ENCODE peak calls at places on chromosomes 12 and 14, in seven cellular contexts. K is IMR-90, C is neuronal stem cell, I is H9, N is mesendoderm, T is mesenchymal stem cell, O is H1. R is an unnamed sample.
A peak's percentile ranks its signal among the peaks of the same experiment; 100 is the strongest.

GRCh38 chr14:34049769-34050168 is 98.9 kb upstream of the EGLN3 start:
- DNase-seq in K (no peak), C (no peak), I (no peak), N (no peak), T (no peak), O (no peak), R (no peak)

GRCh38 chr14:102523200-102524025 is 13.8 kb upstream of the ANKRD9 start:
- DNase-seq in K (no peak), C (no peak), I (no peak), N (no peak), T (no peak), O (no peak), R (peak; percentile 17)

GRCh38 chr14:68235011-68235410 is 415.4 kb downstream of the RAD51B start:
- DNase-seq in K (peak; percentile 78), C (no peak), I (no peak), N (no peak), T (peak; percentile 65), O (no peak), R (no peak)

GRCh38 chr12:101939856-101940265 is 62.5 kb downstream of the DRAM1 start:
- DNase-seq in K (peak; percentile 83), C (peak; percentile 68), I (peak; percentile 69), N (peak; percentile 87), T (peak; percentile 78), O (peak; percentile 55), R (peak; percentile 46)

GRCh38 chr14:100621806-100622205 is 34.6 kb upstream of the BEGAIN start:
- DNase-seq in K (no peak), C (no peak), I (no peak), N (peak; percentile 45), T (no peak), O (no peak), R (no peak)

GRCh38 chr12:16573652-16574077 is 32.3 kb downstream of the LMO3 start:
- DNase-seq in K (peak; percentile 32), C (peak; percentile 38), I (peak; percentile 64), N (peak; percentile 98), T (peak; percentile 47), O (no peak), R (peak; percentile 31)

GRCh38 chr14:28057286-28058011 is 709.1 kb upstream of the FOXG1 start:
- DNase-seq in K (no peak), C (no peak), I (no peak), N (peak; percentile 18), T (no peak), O (no peak), R (no peak)

GRCh38 chr12:116559330-116560080 is at the start of gene MAP1LC3B2:
- DNase-seq in K (peak; percentile 39), C (no peak), I (peak; percentile 43), N (no peak), T (peak; percentile 87), O (peak; percentile 56), R (no peak)

GRCh38 chr12:22518067-22518719 is 26.1 kb downstream of the C2CD5 start:
- DNase-seq in K (peak; percentile 15), C (no peak), I (no peak), N (no peak), T (no peak), O (no peak), R (no peak)

GRCh38 chr12:88361493-88361892 is 218.8 kb downstream of the KITLG start:
- DNase-seq in K (peak; percentile 36), C (no peak), I (no peak), N (no peak), T (no peak), O (no peak), R (peak; percentile 55)

GRCh38 chr14:42378274-42378673 is 771.6 kb downstream of the LRFN5 start:
- DNase-seq in K (no peak), C (no peak), I (peak; percentile 35), N (peak; percentile 50), T (no peak), O (no peak), R (no peak)

GRCh38 chr14:104280902-104281767 is 142.7 kb downstream of the KIF26A start:
- DNase-seq in K (no peak), C (no peak), I (peak; percentile 20), N (no peak), T (no peak), O (peak; percentile 45), R (no peak)

GRCh38 chr14:42214981-42215491 is 608.4 kb downstream of the LRFN5 start:
- DNase-seq in K (peak; percentile 86), C (peak; percentile 12), I (no peak), N (peak; percentile 6), T (peak; percentile 87), O (no peak), R (peak; percentile 31)

GRCh38 chr14:55328317-55328716 is 57.1 kb downstream of the FBXO34 start:
- DNase-seq in K (peak; percentile 62), C (no peak), I (no peak), N (no peak), T (peak; percentile 60), O (no peak), R (peak; percentile 17)

GRCh38 chr14:99921431-99921830 is 128.2 kb downstream of the EML1 start:
- DNase-seq in K (no peak), C (no peak), I (no peak), N (no peak), T (no peak), O (no peak), R (no peak)

GRCh38 chr14:93201155-93201704 is 5.6 kb downstream of the GON7 start:
- DNase-seq in K (no peak), C (no peak), I (no peak), N (no peak), T (no peak), O (no peak), R (no peak)

GRCh38 chr14:39055786-39056474 is 47.1 kb downstream of the SEC23A start:
- DNase-seq in K (no peak), C (no peak), I (no peak), N (peak; percentile 36), T (no peak), O (no peak), R (no peak)

GRCh38 chr14:59032821-59033220 is 155.6 kb upstream of the DAAM1 start:
- DNase-seq in K (no peak), C (no peak), I (no peak), N (peak; percentile 15), T (no peak), O (no peak), R (no peak)

GRCh38 chr12:105369014-105369413 is 38.5 kb downstream of the C12orf75 start:
- DNase-seq in K (peak; percentile 84), C (no peak), I (no peak), N (no peak), T (peak; percentile 48), O (no peak), R (no peak)

GRCh38 chr12:112370868-112371510 is 11.2 kb downstream of the HECTD4 start:
- DNase-seq in K (no peak), C (no peak), I (no peak), N (no peak), T (no peak), O (no peak), R (no peak)

DNA sequence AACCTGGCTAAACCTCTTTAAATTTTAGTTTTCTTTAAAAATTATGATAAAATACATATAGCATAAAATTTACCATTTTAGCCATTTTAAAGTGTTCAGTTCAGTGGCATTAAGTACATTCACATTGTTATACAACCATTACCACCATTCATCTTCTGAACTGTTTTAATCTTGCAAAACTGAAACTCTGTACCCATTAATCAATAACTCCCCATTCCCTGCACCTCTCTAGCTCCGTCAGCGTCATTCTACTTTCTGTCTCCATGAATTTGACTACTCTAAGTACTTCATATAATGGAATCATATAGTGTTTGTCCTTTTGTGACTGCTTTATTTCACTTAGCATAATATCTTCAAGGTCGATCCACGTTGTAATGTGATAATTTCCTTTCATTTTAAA is 75.8 kb upstream of the DDHD1 start:
- DNase-seq in K (no peak), C (no peak), I (no peak), N (no peak), T (no peak), O (no peak), R (no peak)
- H3K4me1 ChIP-seq in K (no peaks in the 10 kb centered on the region), C (no peaks in the 10 kb centered on the region), I (no peaks in the 10 kb centered on the region), N (no peaks in the 10 kb centered on the region), T (peaks cover 2% of the 10 kb centered on the region), O (no peaks in the 10 kb centered on the region), R (no peaks in the 10 kb centered on the region)

DNA sequence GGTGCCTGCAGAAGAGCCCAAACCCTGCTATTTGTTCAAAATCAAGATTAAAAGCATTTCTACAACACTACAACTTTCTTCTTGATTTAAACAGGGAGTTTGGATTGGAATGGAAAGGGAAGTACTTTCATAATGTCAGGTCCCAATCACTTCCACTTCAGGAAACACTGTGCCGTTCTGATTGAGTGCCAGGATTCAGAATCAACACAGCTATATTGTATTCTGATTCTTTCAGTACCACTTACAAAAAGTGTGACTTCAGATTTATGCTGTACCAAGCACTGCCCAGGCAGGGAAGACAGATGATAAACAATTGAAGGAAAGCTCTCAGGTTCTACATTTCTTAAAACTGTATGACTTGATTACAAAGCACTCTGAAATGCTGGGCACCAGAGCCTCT is 3.2 kb downstream of the TDP1 start:
- DNase-seq in K (no peak), C (no peak), I (no peak), N (no peak), T (no peak), O (no peak), R (no peak)
- H3K4me2 ChIP-seq in K (no peak overlapping the region), C (no peak overlapping the region), I (no peak overlapping the region), N (no peak overlapping the region), T (no peak overlapping the region), O (no peak overlapping the region), R (no peak overlapping the region)

DNA sequence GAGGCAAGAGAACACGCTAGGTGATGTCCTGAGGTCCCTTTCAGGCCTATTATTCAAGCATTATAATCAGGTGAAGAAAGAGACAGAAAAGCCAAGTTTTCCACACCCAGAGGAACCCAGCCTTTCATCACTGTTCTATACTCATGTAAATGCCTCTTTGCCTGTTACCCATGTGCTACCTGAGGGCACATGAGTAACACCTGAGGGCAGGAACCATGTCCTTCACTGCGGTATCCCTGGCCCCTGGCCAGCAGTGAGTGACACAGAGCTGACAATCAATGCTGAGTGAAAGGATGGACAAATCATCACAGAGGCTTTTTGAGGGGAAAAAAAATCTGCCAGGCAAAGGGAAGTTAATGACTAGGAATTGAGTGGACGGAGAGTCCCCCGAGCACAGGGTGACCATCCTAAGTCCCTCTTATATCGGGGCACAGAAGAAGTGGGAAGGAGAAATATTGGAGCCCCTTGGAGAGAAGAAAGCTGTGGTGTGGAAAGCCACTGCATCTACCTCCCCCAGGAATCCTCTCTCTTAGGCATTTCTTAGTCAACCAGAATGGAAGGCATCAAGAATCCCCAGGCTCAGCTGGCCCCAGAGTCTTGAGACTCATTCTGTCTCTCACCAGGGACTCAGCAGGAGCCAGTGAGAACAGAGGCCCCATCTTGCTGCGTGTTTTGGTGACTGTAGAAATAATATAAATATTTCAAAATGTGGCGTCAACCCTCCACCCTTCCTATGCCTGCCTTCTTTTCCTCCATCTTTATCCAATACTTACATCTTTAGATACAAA is 212.9 kb downstream of the DPF3 start:
- DNase-seq in K (no peak), C (no peak), I (no peak), N (no peak), T (no peak), O (no peak), R (peak; percentile 84)
- H2BK120ac ChIP-seq in K (peak overlapping the region; percentile 86), C (no peak overlapping the region), I (no peak overlapping the region), N (no peak overlapping the region), T (no peak overlapping the region), O (no peak overlapping the region), R (no peak overlapping the region)

DNA sequence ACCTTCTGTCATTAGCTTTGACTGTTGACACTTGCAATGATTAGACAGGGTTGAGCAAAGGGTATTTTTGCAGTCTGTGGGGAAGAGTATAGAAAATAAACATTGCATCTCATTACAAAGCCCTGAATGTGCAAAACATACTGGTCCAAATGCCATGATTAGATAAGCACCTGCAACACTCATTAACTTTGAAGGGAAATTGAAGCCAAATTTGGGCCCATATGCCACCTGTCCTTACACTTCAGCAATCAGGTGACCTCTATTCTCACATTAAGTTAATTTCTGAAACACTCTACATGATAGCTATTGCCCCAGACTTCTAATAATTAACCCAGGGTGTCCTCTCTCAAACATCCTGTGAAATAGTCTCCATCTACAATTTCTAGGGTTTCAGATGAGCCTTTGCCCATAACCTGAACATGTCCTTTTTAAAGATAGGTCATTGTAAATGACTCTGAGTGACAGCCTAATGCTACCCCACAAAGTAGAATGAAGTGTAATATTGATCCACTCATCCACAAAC is 155.9 kb upstream of the PLEKHG7 start:
- DNase-seq in K (no peak), C (no peak), I (no peak), N (no peak), T (no peak), O (no peak), R (no peak)
- H3K4me1 ChIP-seq in K (peaks cover 6% of the 10 kb centered on the region), C (no peaks in the 10 kb centered on the region), I (no peaks in the 10 kb centered on the region), N (peaks cover 2% of the 10 kb centered on the region), T (peaks cover 2% of the 10 kb centered on the region), O (no peaks in the 10 kb centered on the region), R (peaks cover 15% of the 10 kb centered on the region)

R was measured in trophoblast cell.